ENCODE peak calls at places on chromosomes 1 and 21, in eight cellular contexts. U is fibroblast of lung, O is AG09309, R is osteocyte, Z is psoas muscle, Q is brain microvascular endothelial cell, K is pancreas, F is neural crest cell. D is an unnamed sample.

GRCh38 chr1:208145167-208145566 is 99.0 kb downstream of the PLXNA2 start:
- DNase-seq in U (no peak), O (no peak), R (no peak), Z (no peak), Q (no peak), K (no peak), F (no peak), D (no peak)

GRCh38 chr1:205656236-205656635 is 24.1 kb downstream of the SLC45A3 start:
- DNase-seq in U (peak), O (no peak), R (no peak), Z (no peak), Q (no peak), K (no peak), F (no peak), D (no peak)

GRCh38 chr1:85137660-85138059 is 63.2 kb downstream of the SYDE2 start:
- DNase-seq in U (no peak), O (no peak), R (no peak), Z (no peak), Q (no peak), K (peak), F (no peak), D (no peak)

GRCh38 chr1:111857251-111857651 is 101.5 kb downstream of the DDX20 start:
- DNase-seq in U (no peak), O (no peak), R (no peak), Z (no peak), Q (no peak), K (no peak), F (no peak), D (no peak)

GRCh38 chr1:155933591-155934096 is 569 bp downstream of the KHDC4 start:
- DNase-seq in U (no peak), O (no peak), R (no peak), Z (no peak), Q (no peak), K (no peak), F (no peak), D (no peak)

GRCh38 chr1:88731475-88731874 is 47.4 kb downstream of the PKN2 start:
- DNase-seq in U (peak), O (peak), R (no peak), Z (no peak), Q (peak), K (no peak), F (no peak), D (peak)

GRCh38 chr1:242062271-242062670 is 63.4 kb upstream of the MAP1LC3C start:
- DNase-seq in U (no peak), O (no peak), R (no peak), Z (no peak), Q (no peak), K (no peak), F (no peak), D (no peak)

GRCh38 chr1:200733907-200734306 is 4.8 kb upstream of the CAMSAP2 start:
- DNase-seq in U (no peak), O (no peak), R (no peak), Z (no peak), Q (no peak), K (no peak), F (no peak), D (no peak)

GRCh38 chr1:159652506-159652905 is 61.9 kb downstream of the CRP start:
- DNase-seq in U (no peak), O (no peak), R (no peak), Z (no peak), Q (no peak), K (no peak), F (no peak), D (peak)

GRCh38 chr21:8993284-8993942 is 1528.0 kb upstream of the TPTE start:
- DNase-seq in U (no peak), O (no peak), R (no peak), Z (no peak), Q (no peak), K (no peak), F (no peak), D (no peak)

GRCh38 chr1:5664906-5665875 is 327.0 kb downstream of the NPHP4 start:
- DNase-seq in U (no peak), O (no peak), R (no peak), Z (no peak), Q (no peak), K (peak), F (no peak), D (no peak)

GRCh38 chr1:94579876-94580294 is 38.3 kb upstream of the F3 start:
- DNase-seq in U (peak), O (peak), R (peak), Z (peak), Q (peak), K (no peak), F (no peak), D (peak)

GRCh38 chr1:107687846-107688753 is 276.9 kb downstream of the VAV3 start:
- DNase-seq in U (peak), O (no peak), R (no peak), Z (no peak), Q (no peak), K (no peak), F (no peak), D (no peak)

GRCh38 chr1:205301220-205301821 is 20.2 kb downstream of the NUAK2 start:
- DNase-seq in U (peak), O (peak), R (peak), Z (no peak), Q (peak), K (peak), F (peak), D (peak)

GRCh38 chr1:196393742-196394141 is 214.5 kb downstream of the KCNT2 start:
- DNase-seq in U (peak), O (no peak), R (no peak), Z (peak), Q (peak), K (no peak), F (no peak), D (no peak)

GRCh38 chr1:20867847-20868246 is 80.7 kb upstream of the HP1BP3 start:
- DNase-seq in U (no peak), O (no peak), R (no peak), Z (no peak), Q (no peak), K (no peak), F (no peak), D (no peak)

GRCh38 chr1:27316860-27317259 is 5.1 kb upstream of the TMEM222 start:
- DNase-seq in U (no peak), O (no peak), R (no peak), Z (no peak), Q (no peak), K (no peak), F (no peak), D (no peak)

GRCh38 chr1:39214998-39215873 is 10.7 kb downstream of the MACF1 start:
- DNase-seq in U (no peak), O (no peak), R (no peak), Z (no peak), Q (no peak), K (no peak), F (no peak), D (no peak)

GRCh38 chr1:98001764-98002163 is 80.9 kb upstream of the DPYD start:
- DNase-seq in U (peak), O (no peak), R (no peak), Z (no peak), Q (no peak), K (no peak), F (no peak), D (no peak)
- TF ChIP-seq CTCF in U (peak), O (peak), R (peak), Z (peak), Q (peak), K (no peak), F (no peak), D (no peak)

GRCh38 chr1:201793306-201793925 is 35.5 kb upstream of the IPO9 start:
- DNase-seq in U (no peak), O (no peak), R (no peak), Z (no peak), Q (no peak), K (no peak), F (no peak), D (no peak)
- TF ChIP-seq CTCF in U (no peak), O (no peak), R (no peak), Z (no peak), Q (no peak), K (no peak), F (no peak), D (no peak)

GRCh38 chr21:45695086-45695485 is 51.6 kb downstream of the PCBP3 start:
- DNase-seq in U (no peak), O (no peak), R (no peak), Z (no peak), Q (no peak), K (no peak), F (no peak), D (no peak)
- TF ChIP-seq CTCF in U (no peak), O (no peak), R (peak), Z (no peak), Q (peak), K (no peak), F (peak), D (no peak)

GRCh38 chr21:42527127-42527488 is 13.5 kb downstream of the SLC37A1 start:
- DNase-seq in U (no peak), O (no peak), R (no peak), Z (no peak), Q (no peak), K (no peak), F (no peak), D (no peak)

GRCh38 chr21:42527489-42528158 is 14.0 kb downstream of the SLC37A1 start:
- DNase-seq in U (no peak), O (no peak), R (no peak), Z (no peak), Q (no peak), K (no peak), F (no peak), D (no peak)

GRCh38 chr21:42525676-42526378 is 12.2 kb downstream of the SLC37A1 start:
- DNase-seq in U (no peak), O (no peak), R (no peak), Z (no peak), Q (no peak), K (no peak), F (no peak), D (no peak)

GRCh38 chr21:42525228-42525604 is 11.6 kb downstream of the SLC37A1 start:
- DNase-seq in U (peak), O (no peak), R (no peak), Z (no peak), Q (peak), K (no peak), F (no peak), D (no peak)

DNA sequence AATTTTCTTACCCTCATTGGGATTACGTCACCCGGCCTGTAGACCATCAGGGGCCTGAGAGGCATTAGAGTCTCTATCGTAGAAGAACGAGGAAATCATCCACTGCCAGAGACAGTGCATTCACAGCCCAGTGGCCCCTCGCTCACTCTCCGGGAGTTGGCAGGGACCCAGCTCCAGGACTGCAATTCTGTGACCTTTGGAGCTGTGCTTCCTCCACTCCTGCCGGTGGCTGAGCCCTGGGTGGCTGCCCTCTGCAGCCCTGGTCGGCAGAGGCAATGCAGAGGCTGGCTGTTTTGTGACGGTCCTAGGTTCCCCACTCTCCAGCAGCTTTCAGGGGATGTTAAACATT is 12.7 kb downstream of the SLC37A1 start:
- DNase-seq in U (no peak), O (no peak), R (no peak), Z (no peak), Q (no peak), K (peak), F (no peak), D (no peak)
- TF ChIP-seq CTCF in U (no peak), O (no peak), R (no peak), Z (no peak), Q (no peak), K (no peak), F (no peak), D (no peak)

GRCh38 chr1:162248854-162249535 is 127.7 kb downstream of the SPATA46 start:
- DNase-seq in U (no peak), O (no peak), R (no peak), Z (no peak), Q (peak), K (no peak), F (peak), D (no peak)
- TF ChIP-seq CTCF in U (no peak), O (no peak), R (no peak), Z (no peak), Q (no peak), K (no peak), F (no peak), D (no peak)